ENCODE peak calls at places on chromosomes 4 and X, in four cellular contexts. One of them, this sample, is unnamed.

GRCh38 chrX:108245462-108245861 is 153.9 kb downstream of the ATG4A start:
- DNase-seq in GM12865: peak; percentile 1
- DNase-seq in WTC11: no peak
- DNase-seq in activated CD4-positive, alpha-beta T cell treated with anti-CD3 and anti-CD28 coated beads for 36 hours: no peak
- DNase-seq in this sample: no peak

GRCh38 chrX:66676990-66677389 is 38.1 kb upstream of the EDA2R start:
- DNase-seq in GM12865: no peak
- DNase-seq in WTC11: no peak
- DNase-seq in activated CD4-positive, alpha-beta T cell treated with anti-CD3 and anti-CD28 coated beads for 36 hours: no peak
- DNase-seq in this sample: no peak

GRCh38 chr4:123892997-123893745 is 496.6 kb downstream of the SPRY1 start:
- DNase-seq in GM12865: no peak
- DNase-seq in WTC11: no peak
- DNase-seq in activated CD4-positive, alpha-beta T cell treated with anti-CD3 and anti-CD28 coated beads for 36 hours: no peak
- DNase-seq in this sample: no peak

GRCh38 chr4:118772149-118773081 is 63.5 kb downstream of the SEC24D start:
- DNase-seq in WTC11: no peak
- DNase-seq in GM12865: peak; percentile 45
- DNase-seq in activated CD4-positive, alpha-beta T cell treated with anti-CD3 and anti-CD28 coated beads for 36 hours: no peak
- DNase-seq in this sample: peak; percentile 33

GRCh38 chr4:78642934-78643333 is 91.4 kb downstream of the ANXA3 start:
- DNase-seq in activated CD4-positive, alpha-beta T cell treated with anti-CD3 and anti-CD28 coated beads for 36 hours: no peak
- DNase-seq in WTC11: no peak
- DNase-seq in GM12865: no peak
- DNase-seq in this sample: no peak

GRCh38 chr4:91288702-91289311 is 1015.0 kb upstream of the GRID2 start:
- DNase-seq in GM12865: no peak
- DNase-seq in activated CD4-positive, alpha-beta T cell treated with anti-CD3 and anti-CD28 coated beads for 36 hours: no peak
- DNase-seq in WTC11: no peak
- DNase-seq in this sample: no peak

GRCh38 chr4:38859501-38859900 is 2.9 kb upstream of the TLR6 start:
- DNase-seq in activated CD4-positive, alpha-beta T cell treated with anti-CD3 and anti-CD28 coated beads for 36 hours: no peak
- DNase-seq in WTC11: no peak
- DNase-seq in GM12865: no peak
- DNase-seq in this sample: no peak

GRCh38 chr4:81804849-81805248 is 333.1 kb upstream of the RASGEF1B start:
- DNase-seq in GM12865: no peak
- DNase-seq in activated CD4-positive, alpha-beta T cell treated with anti-CD3 and anti-CD28 coated beads for 36 hours: no peak
- DNase-seq in WTC11: no peak
- DNase-seq in this sample: no peak

GRCh38 chrX:49133759-49134158 is 10.2 kb upstream of the GPKOW start:
- DNase-seq in GM12865: no peak
- DNase-seq in WTC11: no peak
- DNase-seq in activated CD4-positive, alpha-beta T cell treated with anti-CD3 and anti-CD28 coated beads for 36 hours: no peak
- DNase-seq in this sample: no peak

GRCh38 chr4:83548151-83548905 is 12.4 kb downstream of the GPAT3 start:
- DNase-seq in activated CD4-positive, alpha-beta T cell treated with anti-CD3 and anti-CD28 coated beads for 36 hours: peak; percentile 87
- DNase-seq in GM12865: peak; percentile 83
- DNase-seq in WTC11: no peak
- DNase-seq in this sample: peak; percentile 66

GRCh38 chr4:138977525-138977924 is 38.1 kb upstream of the NOCT start:
- DNase-seq in WTC11: no peak
- DNase-seq in GM12865: peak; percentile 66
- DNase-seq in activated CD4-positive, alpha-beta T cell treated with anti-CD3 and anti-CD28 coated beads for 36 hours: no peak
- DNase-seq in this sample: peak; percentile 59

GRCh38 chrX:20412871-20413486 is 146.3 kb upstream of the RPS6KA3 start:
- DNase-seq in GM12865: peak; percentile 73
- DNase-seq in activated CD4-positive, alpha-beta T cell treated with anti-CD3 and anti-CD28 coated beads for 36 hours: peak; percentile 56
- DNase-seq in WTC11: no peak
- DNase-seq in this sample: peak; percentile 16

GRCh38 chr4:112253382-112254000 is 21.9 kb downstream of the AP1AR start:
- DNase-seq in activated CD4-positive, alpha-beta T cell treated with anti-CD3 and anti-CD28 coated beads for 36 hours: no peak
- DNase-seq in GM12865: no peak
- DNase-seq in WTC11: peak; percentile 31
- DNase-seq in this sample: peak; percentile 27

GRCh38 chr4:87476934-87477333 is 52.2 kb downstream of the SPARCL1 start:
- DNase-seq in GM12865: no peak
- DNase-seq in activated CD4-positive, alpha-beta T cell treated with anti-CD3 and anti-CD28 coated beads for 36 hours: no peak
- DNase-seq in WTC11: no peak
- DNase-seq in this sample: no peak

GRCh38 chr4:175779081-175779620 is 32.9 kb downstream of the GPM6A start:
- DNase-seq in WTC11: no peak
- DNase-seq in activated CD4-positive, alpha-beta T cell treated with anti-CD3 and anti-CD28 coated beads for 36 hours: no peak
- DNase-seq in GM12865: no peak
- DNase-seq in this sample: no peak

GRCh38 chrX:131614241-131614640 is 70.4 kb downstream of the OR13H1 start:
- DNase-seq in GM12865: no peak
- DNase-seq in WTC11: no peak
- DNase-seq in activated CD4-positive, alpha-beta T cell treated with anti-CD3 and anti-CD28 coated beads for 36 hours: no peak
- DNase-seq in this sample: no peak

GRCh38 chr4:15920723-15921591 is 17.6 kb downstream of the FGFBP1 start:
- DNase-seq in WTC11: no peak
- DNase-seq in GM12865: no peak
- DNase-seq in activated CD4-positive, alpha-beta T cell treated with anti-CD3 and anti-CD28 coated beads for 36 hours: peak; percentile 38
- DNase-seq in this sample: no peak

GRCh38 chr4:87469390-87469789 is 47.0 kb downstream of the NUDT9 start:
- DNase-seq in WTC11: no peak
- DNase-seq in activated CD4-positive, alpha-beta T cell treated with anti-CD3 and anti-CD28 coated beads for 36 hours: no peak
- DNase-seq in GM12865: peak; percentile 5
- DNase-seq in this sample: no peak

GRCh38 chrX:88146577-88146976 is 600.4 kb upstream of the CPXCR1 start:
- DNase-seq in GM12865: no peak
- DNase-seq in WTC11: no peak
- DNase-seq in activated CD4-positive, alpha-beta T cell treated with anti-CD3 and anti-CD28 coated beads for 36 hours: no peak
- DNase-seq in this sample: no peak

GRCh38 chr4:106264331-106264728 is 51.7 kb downstream of the TBCK start:
- DNase-seq in activated CD4-positive, alpha-beta T cell treated with anti-CD3 and anti-CD28 coated beads for 36 hours: no peak
- DNase-seq in GM12865: no peak
- DNase-seq in WTC11: no peak
- DNase-seq in this sample: no peak

GRCh38 chr4:120691106-120691505 is 231.4 kb downstream of the PRDM5 start:
- DNase-seq in activated CD4-positive, alpha-beta T cell treated with anti-CD3 and anti-CD28 coated beads for 36 hours: no peak
- DNase-seq in WTC11: no peak
- DNase-seq in GM12865: no peak
- DNase-seq in this sample: no peak

GRCh38 chr4:163353054-163353453 is 9.4 kb downstream of the NPY5R start:
- DNase-seq in WTC11: no peak
- DNase-seq in GM12865: no peak
- DNase-seq in activated CD4-positive, alpha-beta T cell treated with anti-CD3 and anti-CD28 coated beads for 36 hours: no peak
- DNase-seq in this sample: no peak

GRCh38 chr4:8189551-8190466 is 9.3 kb upstream of the SH3TC1 start:
- DNase-seq in GM12865: peak; percentile 15
- DNase-seq in WTC11: no peak
- DNase-seq in activated CD4-positive, alpha-beta T cell treated with anti-CD3 and anti-CD28 coated beads for 36 hours: no peak
- DNase-seq in this sample: no peak

GRCh38 chr4:56764775-56765174 is 56.7 kb downstream of the SPINK2 start:
- DNase-seq in GM12865: no peak
- DNase-seq in WTC11: no peak
- DNase-seq in activated CD4-positive, alpha-beta T cell treated with anti-CD3 and anti-CD28 coated beads for 36 hours: no peak
- DNase-seq in this sample: no peak

GRCh38 chr4:167897116-167897515 is 195.2 kb upstream of the ANXA10 start:
- DNase-seq in WTC11: peak; percentile 61
- DNase-seq in activated CD4-positive, alpha-beta T cell treated with anti-CD3 and anti-CD28 coated beads for 36 hours: no peak
- DNase-seq in GM12865: peak; percentile 7
- DNase-seq in this sample: no peak

GRCh38 chrX:109974906-109975655 is 27.8 kb upstream of the TMEM164 start:
- DNase-seq in activated CD4-positive, alpha-beta T cell treated with anti-CD3 and anti-CD28 coated beads for 36 hours: peak; percentile 9
- DNase-seq in GM12865: no peak
- DNase-seq in WTC11: no peak
- DNase-seq in this sample: no peak

GRCh38 chr4:67446811-67447210 is 98.5 kb downstream of the CENPC start:
- DNase-seq in GM12865: no peak
- DNase-seq in WTC11: no peak
- DNase-seq in activated CD4-positive, alpha-beta T cell treated with anti-CD3 and anti-CD28 coated beads for 36 hours: no peak
- DNase-seq in this sample: no peak

GRCh38 chr4:140743194-140743931 is 12.8 kb downstream of the TBC1D9 start:
- DNase-seq in activated CD4-positive, alpha-beta T cell treated with anti-CD3 and anti-CD28 coated beads for 36 hours: no peak
- DNase-seq in GM12865: peak; percentile 68
- DNase-seq in WTC11: no peak
- DNase-seq in this sample: no peak